ENCODE peak calls at places on chromosome X, in four cellular contexts. Z is HepG2, W is GM12878, R is K562. C is an unnamed sample.

GRCh38 chrX:1205681-1206611 is 6.5 kb downstream of the CRLF2 start:
- DNase-seq in W (no peak), Z (no peak), R (peak), C (peak)

GRCh38 chrX:149950681-149951080 is 12.4 kb upstream of the EOLA2 start:
- DNase-seq in Z (peak), R (peak), W (no peak), C (peak)

GRCh38 chrX:23861215-23861896 is 46.4 kb downstream of the APOO start:
- DNase-seq in Z (no peak), R (no peak), W (no peak), C (no peak)

GRCh38 chrX:75181721-75182120 is 25.6 kb upstream of the ABCB7 start:
- DNase-seq in R (no peak), Z (no peak), W (no peak), C (no peak)

GRCh38 chrX:72003811-72004750 is 93.4 kb downstream of the NHSL2 start:
- DNase-seq in R (no peak), W (no peak), Z (no peak), C (peak)

GRCh38 chrX:14598330-14598729 is 69.0 kb downstream of the GLRA2 start:
- DNase-seq in Z (no peak), R (no peak), W (no peak), C (no peak)

GRCh38 chrX:1094934-1095333 is 117.5 kb downstream of the CRLF2 start:
- DNase-seq in Z (no peak), R (no peak), W (no peak), C (no peak)

GRCh38 chrX:152895724-152896420 is 2.0 kb upstream of the ZNF185 start:
- DNase-seq in R (no peak), W (no peak), Z (no peak), C (no peak)

GRCh38 chrX:47992093-47992375 is 11.8 kb downstream of the ZNF182 start:
- DNase-seq in R (no peak), Z (no peak), W (no peak), C (no peak)

GRCh38 chrX:101552714-101553113 is 2.4 kb downstream of the ARMCX1 start:
- DNase-seq in W (no peak), R (no peak), Z (no peak), C (no peak)

GRCh38 chrX:31909850-31910547 is 838.2 kb upstream of the FTHL17 start:
- DNase-seq in R (no peak), W (no peak), Z (no peak), C (no peak)

GRCh38 chrX:45515262-45516215 is 314.9 kb upstream of the DIPK2B start:
- DNase-seq in R (peak), W (no peak), Z (peak), C (peak)

GRCh38 chrX:45435481-45435880 is 234.8 kb upstream of the DIPK2B start:
- DNase-seq in R (no peak), W (no peak), Z (no peak), C (no peak)

GRCh38 chrX:134460005-134460860 is at the start of gene HPRT1:
- DNase-seq in R (peak), W (no peak), Z (peak), C (peak)

GRCh38 chrX:149511081-149511480 is 6.0 kb upstream of the IDS start:
- DNase-seq in W (no peak), Z (no peak), R (no peak), C (no peak)

GRCh38 chrX:110491846-110492620 is 133.4 kb downstream of the RTL9 start:
- DNase-seq in W (no peak), R (no peak), Z (no peak), C (no peak)

GRCh38 chrX:65601126-65601525 is 66.3 kb upstream of the MSN start:
- DNase-seq in Z (no peak), W (no peak), R (no peak), C (no peak)

GRCh38 chrX:151153086-151153485 is 23.3 kb upstream of the GPR50 start:
- DNase-seq in R (peak), Z (peak), W (no peak), C (no peak)

GRCh38 chrX:154546354-154547244 is at the start of gene G6PD:
- DNase-seq in R (peak), W (no peak), Z (peak), C (peak)

GRCh38 chrX:141701081-141701480 is 2.5 kb upstream of the SPANXD start:
- DNase-seq in R (no peak), W (no peak), Z (no peak), C (no peak)

GRCh38 chrX:145213504-145213903 is 33.8 kb upstream of the SPANXN1 start:
- DNase-seq in R (peak), W (no peak), Z (no peak), C (peak)

GRCh38 chrX:111086521-111087127 is 9.4 kb upstream of the PAK3 start:
- DNase-seq in R (no peak), Z (no peak), W (no peak), C (no peak)

GRCh38 chrX:48918644-48919340 is at the start of gene PIM2:
- DNase-seq in W (peak), Z (peak), R (peak), C (peak)

GRCh38 chrX:19627533-19627932 is 112.2 kb upstream of the MAP3K15 start:
- DNase-seq in W (no peak), R (no peak), Z (no peak), C (no peak)

GRCh38 chrX:112840382-112841113 is at the start of gene AMOT:
- DNase-seq in R (peak), Z (peak), W (no peak), C (peak)

GRCh38 chrX:73214366-73215094 is at the start of gene NAP1L2:
- DNase-seq in R (no peak), W (no peak), Z (no peak), C (peak)

GRCh38 chrX:154308108-154308946 is 12.7 kb downstream of the TKTL1 start:
- DNase-seq in W (no peak), R (peak), Z (peak), C (peak)

GRCh38 chrX:107684956-107685385 is 56.7 kb downstream of the PRPS1 start:
- DNase-seq in R (peak), W (no peak), Z (no peak), C (peak)

GRCh38 chrX:130084651-130085237 is 25.6 kb downstream of the ELF4 start:
- DNase-seq in Z (no peak), W (peak), R (peak), C (no peak)

GRCh38 chrX:41734530-41734929 is 10.5 kb downstream of the GPR82 start:
- DNase-seq in R (peak), Z (peak), W (no peak), C (peak)

GRCh38 chrX:132837971-132838370 is 120.5 kb downstream of the HS6ST2 start:
- DNase-seq in R (no peak), Z (no peak), W (no peak), C (no peak)

GRCh38 chrX:151746502-151746901 is 12.0 kb downstream of the CNGA2 start:
- DNase-seq in W (no peak), R (no peak), Z (no peak), C (no peak)

GRCh38 chrX:43349363-43349762 is 306.7 kb upstream of the MAOA start:
- DNase-seq in W (peak), R (peak), Z (peak), C (peak)

GRCh38 chrX:115639481-115639880 is 78.5 kb downstream of the PLS3 start:
- DNase-seq in W (no peak), R (no peak), Z (no peak), C (no peak)

GRCh38 chrX:154540897-154541535 is 5.6 kb downstream of the G6PD start:
- DNase-seq in W (no peak), Z (peak), R (no peak), C (no peak)

GRCh38 chrX:73401591-73402266 is 45.1 kb upstream of the CDX4 start:
- DNase-seq in W (no peak), Z (no peak), R (no peak), C (no peak)

GRCh38 chrX:11059923-11060322 is 51.2 kb upstream of the HCCS start:
- DNase-seq in R (peak), Z (no peak), W (no peak), C (no peak)
- TF ChIP-seq FOXK2 in R (no peak), Z (no peak), W (no peak), C (no peak)

DNA sequence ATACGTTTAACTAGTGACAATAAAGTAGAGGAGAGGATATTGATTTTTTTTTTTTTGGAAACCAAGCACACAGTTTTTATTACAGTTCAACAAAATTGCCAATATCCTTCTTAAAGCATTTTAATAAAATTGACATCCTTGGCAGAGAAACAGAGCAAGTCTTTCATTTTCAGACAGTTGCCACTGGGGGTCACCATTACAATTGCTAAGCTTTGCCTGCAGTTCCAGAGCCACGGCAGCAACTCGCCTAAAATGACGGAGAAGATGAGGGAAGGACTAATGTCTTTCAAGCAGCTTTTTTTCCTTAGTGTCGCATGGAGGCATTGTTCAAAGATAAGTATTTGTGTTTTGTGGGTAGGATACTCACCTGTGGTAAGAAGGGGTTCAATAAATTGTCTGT is 507.8 kb upstream of the ARX start:
- DNase-seq in R (peak), Z (peak), W (no peak), C (peak)
- TF ChIP-seq FOXK2 in R (no peak), Z (no peak), W (no peak), C (no peak)

GRCh38 chrX:63744850-63745249 is 40.2 kb downstream of the ARHGEF9 start:
- DNase-seq in R (no peak), W (no peak), Z (no peak), C (no peak)

GRCh38 chrX:63739885-63740284 is 45.1 kb downstream of the ARHGEF9 start:
- DNase-seq in Z (no peak), R (no peak), W (no peak), C (no peak)

GRCh38 chrX:63743596-63743995 is 41.4 kb downstream of the ARHGEF9 start:
- DNase-seq in W (no peak), Z (no peak), R (no peak), C (no peak)

GRCh38 chrX:63738696-63739095 is 46.3 kb downstream of the ARHGEF9 start:
- DNase-seq in R (no peak), W (no peak), Z (no peak), C (no peak)

GRCh38 chrX:63740382-63740781 is 44.6 kb downstream of the ARHGEF9 start:
- DNase-seq in R (no peak), W (no peak), Z (no peak), C (no peak)
- TF ChIP-seq FOXK2 in R (no peak), W (no peak), Z (no peak), C (no peak)

GRCh38 chrX:16603822-16604221 is 46.1 kb upstream of the S100G start:
- DNase-seq in R (no peak), Z (peak), W (no peak), C (no peak)

GRCh38 chrX:16610121-16610565 is 39.8 kb upstream of the S100G start:
- DNase-seq in W (no peak), Z (no peak), R (no peak), C (no peak)

GRCh38 chrX:16601885-16602284 is 48.1 kb upstream of the S100G start:
- DNase-seq in R (no peak), W (no peak), Z (no peak), C (no peak)

GRCh38 chrX:16604300-16604699 is 45.7 kb upstream of the S100G start:
- DNase-seq in R (no peak), W (no peak), Z (no peak), C (no peak)

DNA sequence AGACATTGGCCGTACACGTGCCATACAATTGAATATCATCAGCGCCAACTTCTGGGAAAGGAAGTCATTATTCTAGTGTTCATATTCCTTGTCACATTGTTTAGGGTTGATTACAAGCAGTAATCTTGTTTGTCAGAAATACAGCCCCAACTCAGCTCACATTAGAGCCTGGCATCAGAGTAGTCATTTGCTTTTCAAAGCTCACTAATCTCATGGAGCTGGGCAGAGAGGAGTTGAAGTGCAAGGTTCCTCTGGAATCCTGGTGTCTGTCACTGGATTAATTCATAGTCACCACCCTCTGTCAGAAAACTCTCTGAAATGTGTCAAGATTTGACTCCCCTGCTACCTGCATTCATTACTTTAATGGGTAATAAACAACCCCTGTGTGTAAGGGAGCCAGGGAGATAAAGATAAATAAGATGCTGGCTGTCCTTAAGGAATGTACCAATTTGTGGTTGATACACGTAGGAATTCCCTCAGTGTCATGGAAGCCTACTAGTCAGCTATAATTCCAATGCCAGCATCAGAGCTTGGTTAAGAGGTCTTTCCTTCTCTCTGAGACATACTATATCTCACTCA is 43.7 kb upstream of the S100G start:
- DNase-seq in Z (no peak), R (no peak), W (no peak), C (no peak)
- TF ChIP-seq FOXK2 in Z (no peak), R (no peak), W (no peak), C (no peak)

GRCh38 chrX:121336831-121337421 is 289.5 kb downstream of the GLUD2 start:
- DNase-seq in Z (no peak), W (no peak), R (no peak), C (no peak)

GRCh38 chrX:121333942-121334341 is 286.5 kb downstream of the GLUD2 start:
- DNase-seq in R (no peak), W (no peak), Z (no peak), C (no peak)
- TF ChIP-seq FOXK2 in R (no peak), W (no peak), Z (no peak), C (no peak)

DNA sequence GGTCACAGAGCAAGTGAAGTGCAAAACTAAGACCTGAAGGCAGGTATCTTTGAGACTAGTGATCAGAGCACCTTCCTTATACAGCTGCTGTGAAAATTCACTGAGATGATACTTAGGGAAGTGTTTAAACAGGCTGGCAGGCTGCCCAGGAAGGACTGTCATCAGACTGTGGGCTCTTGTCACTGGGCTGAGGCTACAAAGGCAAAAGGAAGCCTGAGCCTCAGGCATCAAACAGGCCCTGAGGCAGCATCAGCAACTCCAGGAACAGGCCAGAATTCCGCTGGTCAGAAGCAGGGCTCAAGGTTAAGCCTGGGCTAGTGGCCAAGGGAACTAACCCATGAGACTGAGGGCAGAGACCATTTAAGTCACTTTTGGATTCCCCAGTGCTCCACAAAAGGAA is 12.9 kb downstream of the PJA1 start:
- DNase-seq in W (no peak), R (no peak), Z (peak), C (no peak)
- TF ChIP-seq FOXK2 in W (no peak), R (no peak), Z (no peak), C (no peak)

GRCh38 chrX:53115550-53115874 is 21.6 kb downstream of the KANTR start:
- DNase-seq in R (no peak), Z (no peak), W (no peak), C (no peak)
- TF ChIP-seq FOXK2 in R (no peak), Z (no peak), W (no peak), C (no peak)

GRCh38 chrX:40282901-40283674 is 185.3 kb upstream of the BCOR start:
- DNase-seq in Z (no peak), W (no peak), R (no peak), C (no peak)

GRCh38 chrX:40282348-40282747 is 184.6 kb upstream of the BCOR start:
- DNase-seq in W (no peak), R (no peak), Z (no peak), C (no peak)

GRCh38 chrX:40283981-40284380 is 186.2 kb upstream of the BCOR start:
- DNase-seq in R (no peak), W (no peak), Z (no peak), C (no peak)

GRCh38 chrX:40284852-40285251 is 187.1 kb upstream of the BCOR start:
- DNase-seq in Z (no peak), W (no peak), R (no peak), C (no peak)

DNA sequence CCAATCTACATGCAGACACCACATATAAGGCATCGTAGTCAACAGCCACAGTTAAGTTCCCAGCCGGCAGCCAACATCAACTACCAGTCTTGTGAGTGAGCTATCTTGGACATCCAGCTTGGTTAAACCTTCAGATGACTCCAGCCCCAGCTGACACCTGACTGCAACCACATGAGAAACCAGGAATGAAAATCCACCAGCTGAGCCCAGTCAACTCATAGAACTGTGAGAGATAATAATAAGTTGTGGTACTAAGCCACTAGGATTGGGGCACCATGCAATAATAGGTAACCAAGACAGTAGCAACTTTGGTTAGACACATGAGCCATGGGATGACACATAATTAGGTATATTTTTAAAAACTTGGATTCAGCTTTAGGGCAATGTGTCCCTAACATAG is 188.1 kb upstream of the BCOR start:
- DNase-seq in W (no peak), Z (no peak), R (no peak), C (no peak)
- TF ChIP-seq FOXK2 in W (no peak), Z (no peak), R (no peak), C (no peak)

GRCh38 chrX:123481908-123482873 is 250.7 kb downstream of the THOC2 start:
- DNase-seq in R (no peak), Z (no peak), W (no peak), C (no peak)
- TF ChIP-seq FOXK2 in R (no peak), Z (no peak), W (no peak), C (no peak)

DNA sequence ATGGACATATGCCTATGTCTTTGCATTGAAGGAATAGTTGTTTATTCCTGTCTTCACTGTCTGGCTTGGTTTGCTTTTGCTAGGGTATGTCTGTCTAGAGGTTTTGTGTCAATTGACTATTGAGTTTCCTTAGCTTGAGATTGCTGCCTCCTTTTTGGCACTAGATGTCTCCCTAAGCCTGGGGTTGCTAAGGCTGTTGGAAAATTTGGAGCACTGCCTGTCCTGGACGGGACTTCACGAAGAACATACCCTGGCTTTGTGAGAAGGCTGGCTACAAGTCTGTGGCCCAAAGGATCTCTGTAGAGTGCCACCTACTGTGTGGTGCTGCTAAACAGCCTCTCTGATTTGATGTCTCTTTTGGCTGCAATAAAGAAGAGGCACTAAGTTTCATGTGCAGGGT is 183.8 kb upstream of the NUDT10 start:
- DNase-seq in R (no peak), W (no peak), Z (no peak), C (peak)
- TF ChIP-seq FOXK2 in R (no peak), W (no peak), Z (no peak), C (no peak)

C was measured in HEK293T.